ENCODE peak calls at places on chromosomes 1 and 21, in seven cellular contexts. S is IMR-90, E is H1, P is neuronal stem cell, M is mesenchymal stem cell, K is mesendoderm, B is trophoblast cell. H is an unnamed sample.

GRCh38 chr1:43383449-43383848 is 6.2 kb downstream of the MED8 start:
- DNase-seq in S (no peak), E (no peak), P (no peak), M (no peak), K (no peak), B (no peak), H (no peak)

GRCh38 chr1:62438163-62438562 is 1.3 kb downstream of the USP1 start:
- DNase-seq in S (no peak), E (no peak), P (no peak), M (peak), K (peak), B (peak), H (no peak)

GRCh38 chr1:205926213-205926612 is 17.0 kb downstream of the SLC26A9 start:
- DNase-seq in S (no peak), E (no peak), P (no peak), M (no peak), K (no peak), B (no peak), H (no peak)

GRCh38 chr1:50930965-50931737 is 28.9 kb downstream of the FAF1 start:
- DNase-seq in S (peak), E (no peak), P (no peak), M (no peak), K (peak), B (peak), H (no peak)

GRCh38 chr21:38843806-38844479 is 38.2 kb downstream of the ETS2 start:
- DNase-seq in S (peak), E (no peak), P (no peak), M (no peak), K (no peak), B (peak), H (no peak)

GRCh38 chr1:51517361-51518032 is 1.6 kb downstream of the EPS15 start:
- DNase-seq in S (peak), E (no peak), P (no peak), M (peak), K (no peak), B (no peak), H (no peak)

GRCh38 chr1:179137623-179138235 is 55.9 kb downstream of the TOR3A start:
- DNase-seq in S (peak), E (no peak), P (no peak), M (no peak), K (no peak), B (no peak), H (no peak)

GRCh38 chr1:9101510-9102146 is 27.3 kb downstream of the GPR157 start:
- DNase-seq in S (peak), E (peak), P (peak), M (peak), K (peak), B (peak), H (peak)

GRCh38 chr1:87064981-87065380 is 150.5 kb downstream of the HS2ST1 start:
- DNase-seq in S (no peak), E (no peak), P (no peak), M (no peak), K (no peak), B (no peak), H (no peak)

GRCh38 chr1:2544875-2545638 is 11.1 kb upstream of the TNFRSF14 start:
- DNase-seq in S (no peak), E (no peak), P (peak), M (no peak), K (no peak), B (peak), H (no peak)

GRCh38 chr21:32329776-32330175 is 31.1 kb downstream of the MRAP start:
- DNase-seq in S (peak), E (no peak), P (no peak), M (peak), K (peak), B (peak), H (no peak)

DNA sequence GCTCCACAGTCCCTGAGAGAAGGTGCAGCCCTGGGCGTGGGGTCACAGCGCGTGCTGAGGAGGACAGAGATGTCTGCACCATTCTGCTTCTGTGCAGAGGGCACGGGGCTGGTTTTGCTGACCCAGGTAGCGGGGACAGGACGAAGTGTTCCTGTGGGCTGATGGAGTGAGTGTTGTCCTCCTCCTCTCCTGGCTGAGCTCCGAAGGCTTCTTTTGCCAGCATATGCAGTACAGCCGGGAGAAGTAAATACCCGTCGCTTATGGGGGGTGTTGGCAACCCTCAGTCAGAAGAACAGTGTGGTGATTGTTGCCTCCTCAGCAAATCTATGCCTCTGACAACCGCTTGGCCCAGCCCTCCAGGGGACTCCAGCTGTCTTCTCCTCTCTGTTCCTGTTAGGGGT is 101.5 kb downstream of the DDX20 start:
- DNase-seq in S (no peak), E (no peak), P (no peak), M (no peak), K (no peak), B (no peak), H (no peak)
- H3K27ac ChIP-seq in S (no peak), E (no peak), P (no peak), M (no peak), K (no peak), B (no peak), H (no peak)

DNA sequence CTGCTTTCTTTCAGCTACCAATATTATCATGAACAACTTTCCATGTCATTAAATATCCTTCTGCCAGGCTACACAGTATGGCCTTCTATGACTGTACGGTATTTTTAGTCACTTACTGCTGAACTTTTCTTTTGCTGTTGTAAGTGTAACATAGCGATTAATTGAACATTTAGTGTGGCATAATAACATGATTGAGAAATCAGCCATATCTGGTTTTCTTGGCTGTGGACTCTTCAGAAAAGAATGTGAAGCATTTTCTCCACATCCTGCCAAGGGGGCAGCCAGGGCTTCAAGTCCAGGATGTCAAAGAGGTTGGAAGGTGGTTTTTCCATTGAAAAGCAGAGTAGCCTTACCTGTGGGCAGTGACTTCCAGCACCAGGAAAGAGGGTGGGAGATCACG is 8.8 kb upstream of the AHCYL1 start:
- DNase-seq in S (peak), E (no peak), P (no peak), M (peak), K (no peak), B (no peak), H (no peak)
- H2AK5ac ChIP-seq in S (peak), E (no peak), P (no peak), M (peak), K (no peak), B (peak), H (no peak)

GRCh38 chr1:180560868-180561600 is 2.3 kb downstream of the OVAAL start:
- DNase-seq in S (peak), E (no peak), P (no peak), M (no peak), K (no peak), B (no peak), H (no peak)

GRCh38 chr1:180562582-180562981 is 3.8 kb downstream of the OVAAL start:
- DNase-seq in S (no peak), E (no peak), P (no peak), M (no peak), K (no peak), B (peak), H (no peak)

GRCh38 chr1:180560200-180560867 is 1.6 kb downstream of the OVAAL start:
- DNase-seq in S (no peak), E (no peak), P (no peak), M (no peak), K (no peak), B (no peak), H (no peak)

GRCh38 chr1:180555411-180555810 is 3.4 kb upstream of the OVAAL start:
- DNase-seq in S (no peak), E (no peak), P (no peak), M (no peak), K (no peak), B (peak), H (no peak)

GRCh38 chr1:180558664-180559063 is at the start of gene OVAAL:
- DNase-seq in S (no peak), E (no peak), P (no peak), M (no peak), K (no peak), B (no peak), H (no peak)
- H3K27ac ChIP-seq in S (no peak), E (no peak), P (no peak), M (no peak), K (no peak), B (no peak), H (no peak)

GRCh38 chr1:162229534-162229933 is 147.1 kb downstream of the SPATA46 start:
- DNase-seq in S (no peak), E (no peak), P (no peak), M (no peak), K (no peak), B (no peak), H (no peak)

GRCh38 chr1:162230096-162230495 is 146.6 kb downstream of the SPATA46 start:
- DNase-seq in S (no peak), E (peak), P (no peak), M (no peak), K (peak), B (no peak), H (peak)

GRCh38 chr1:162232034-162232433 is 144.6 kb downstream of the SPATA46 start:
- DNase-seq in S (no peak), E (no peak), P (no peak), M (no peak), K (no peak), B (no peak), H (no peak)

GRCh38 chr1:162228586-162228985 is 148.1 kb downstream of the SPATA46 start:
- DNase-seq in S (no peak), E (no peak), P (no peak), M (no peak), K (no peak), B (no peak), H (no peak)

DNA sequence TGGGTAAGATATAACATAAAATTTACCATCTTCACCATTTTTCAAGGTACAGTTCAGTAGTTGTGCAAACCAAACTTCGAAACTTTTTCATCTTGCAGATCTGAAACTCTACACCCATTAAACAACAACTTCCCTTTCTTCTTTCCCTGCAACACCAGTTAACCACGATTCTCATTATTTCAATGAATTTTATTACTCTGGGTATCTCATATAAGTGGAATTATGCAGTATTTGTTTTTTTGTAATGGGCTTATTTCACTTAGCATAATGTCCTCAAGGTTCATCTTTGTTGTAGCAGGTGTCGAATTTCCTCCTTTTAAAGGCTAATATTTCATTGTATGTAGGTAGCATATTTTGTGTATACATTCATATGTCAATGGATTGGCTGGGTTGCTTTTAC is 146.1 kb downstream of the SPATA46 start:
- DNase-seq in S (no peak), E (no peak), P (no peak), M (no peak), K (no peak), B (no peak), H (no peak)
- H2AK5ac ChIP-seq in S (no peak), E (no peak), P (no peak), M (no peak), K (no peak), B (no peak), H (no peak)

DNA sequence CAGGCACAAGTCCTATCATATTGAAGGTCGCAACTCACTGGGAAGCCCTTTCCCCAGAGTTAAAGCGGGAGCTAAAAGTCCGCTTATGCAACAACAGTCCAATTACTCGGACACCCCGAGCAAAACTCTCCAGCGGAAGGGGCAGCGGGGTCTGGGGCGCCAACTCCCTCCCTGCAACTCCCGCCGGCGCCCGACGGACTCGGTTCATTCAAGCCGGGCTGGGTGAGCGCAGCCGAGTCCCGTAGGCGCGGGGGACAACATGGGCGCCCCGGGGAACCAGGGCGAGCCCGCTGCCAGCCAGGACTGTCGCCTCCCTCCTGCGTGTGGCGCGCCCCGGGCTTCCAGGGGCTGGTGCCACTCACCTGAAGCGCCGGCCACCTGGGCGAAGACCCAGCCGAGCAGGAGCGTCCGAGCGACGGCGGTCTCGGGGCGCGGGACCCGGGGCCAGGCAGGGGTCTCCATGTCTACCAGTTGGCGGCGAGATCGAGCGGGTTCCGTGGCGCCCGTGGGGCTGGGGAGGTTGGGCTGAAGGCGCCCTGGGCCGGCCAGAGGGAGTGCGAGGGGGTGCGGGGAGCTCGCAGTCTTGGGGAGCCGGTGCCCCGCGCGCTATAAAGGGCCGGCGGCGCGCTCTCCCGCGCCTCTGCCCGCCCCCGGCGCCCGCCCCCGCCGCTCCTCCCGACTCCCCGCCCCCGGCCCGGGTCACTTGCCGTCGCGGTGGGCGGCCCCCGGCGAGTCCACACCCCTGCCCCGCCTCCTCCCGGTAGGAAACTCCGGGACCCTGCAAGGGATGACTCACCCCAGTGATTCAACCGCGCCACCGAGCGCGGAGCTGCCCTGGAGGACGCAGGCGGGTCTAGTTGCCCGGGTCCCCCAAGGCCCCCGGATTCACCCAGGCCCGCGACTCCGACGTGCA is at the start of gene F3:
- DNase-seq in S (peak), E (peak), P (peak), M (peak), K (peak), B (peak), H (peak)
- H3K27ac ChIP-seq in S (peak), E (no peak), P (no peak), M (peak), K (peak), B (peak), H (no peak)

GRCh38 chr1:94039514-94039870 is 81.5 kb downstream of the ABCA4 start:
- DNase-seq in S (peak), E (peak), P (peak), M (peak), K (peak), B (peak), H (peak)
- H2AK5ac ChIP-seq in S (peak), E (no peak), P (no peak), M (no peak), K (no peak), B (no peak), H (no peak)

GRCh38 chr1:19563336-19564097 is 78.2 kb upstream of the CAPZB start:
- DNase-seq in S (peak), E (no peak), P (no peak), M (no peak), K (no peak), B (no peak), H (no peak)
- H3K27ac ChIP-seq in S (peak), E (no peak), P (no peak), M (no peak), K (no peak), B (no peak), H (no peak)